ENCODE peak calls at places on chromosomes 1 and 21, in ten cellular contexts. O is HepG2; I is Caco-2; C is uterus; N is endothelial cell; H is vagina; Q is CD8-positive, alpha-beta T cell; W is NB4; U is fibroblast of lung; Y is omental fat pad. A is an unnamed sample.

GRCh38 chr1:212976586-212976985 is 26.2 kb downstream of the VASH2 start:
- DNase-seq in H (peak), Y (no peak), I (no peak), C (no peak), Q (peak), O (no peak), W (no peak), N (no peak), U (no peak), A (peak)

GRCh38 chr21:46621457-46622182 is 13.9 kb upstream of the PRMT2 start:
- DNase-seq in H (no peak), O (peak), W (no peak), U (no peak), Q (no peak), N (no peak), Y (no peak), C (no peak), I (no peak), A (peak)

GRCh38 chr1:178122283-178122682 is 28.4 kb downstream of the RASAL2 start:
- DNase-seq in H (no peak), O (no peak), Y (no peak), C (no peak), W (peak), U (peak), I (no peak), N (no peak), Q (no peak), A (no peak)

GRCh38 chr21:46028547-46029200 is 47.1 kb downstream of the COL6A1 start:
- DNase-seq in Q (no peak), U (peak), Y (no peak), H (peak), O (no peak), C (peak), W (no peak), N (no peak), I (no peak), A (no peak)

GRCh38 chr1:42736152-42736551 is 3.9 kb downstream of the CLDN19 start:
- DNase-seq in W (peak), N (peak), O (peak), U (no peak), Y (no peak), H (no peak), Q (no peak), C (no peak), I (peak), A (no peak)

GRCh38 chr1:32899586-32900296 is 1.4 kb downstream of the TMEM54 start:
- DNase-seq in C (no peak), H (no peak), Y (no peak), O (no peak), Q (no peak), U (no peak), N (no peak), I (no peak), W (no peak), A (no peak)

GRCh38 chr1:24386241-24386640 is 27.3 kb downstream of the STPG1 start:
- DNase-seq in I (no peak), Y (no peak), U (no peak), C (no peak), N (no peak), Q (no peak), H (peak), W (no peak), O (no peak), A (no peak)

GRCh38 chr1:914253-914890 is 9.4 kb upstream of the SAMD11 start:
- DNase-seq in O (no peak), I (peak), N (no peak), Y (no peak), Q (no peak), H (no peak), U (no peak), C (peak), W (no peak), A (no peak)

GRCh38 chr1:186239211-186239610 is 135.8 kb downstream of the TPR start:
- DNase-seq in I (no peak), O (no peak), C (no peak), N (no peak), Y (no peak), H (no peak), U (peak), W (no peak), Q (no peak), A (no peak)

GRCh38 chr1:32066489-32066873 is 6.3 kb upstream of the TMEM39B start:
- DNase-seq in N (no peak), C (no peak), U (peak), O (no peak), Y (no peak), W (peak), Q (no peak), H (no peak), I (no peak), A (no peak)

GRCh38 chr1:53468374-53468773 is 9.2 kb downstream of the DMRTB1 start:
- DNase-seq in U (no peak), W (no peak), C (no peak), Q (peak), Y (no peak), O (no peak), N (no peak), H (no peak), I (no peak), A (no peak)

GRCh38 chr21:22409571-22409970 is 1411.4 kb downstream of the NCAM2 start:
- DNase-seq in U (no peak), N (no peak), C (no peak), H (no peak), O (no peak), Q (no peak), Y (no peak), I (no peak), W (no peak), A (no peak)

GRCh38 chr1:97781762-97782337 is 139.0 kb downstream of the DPYD start:
- DNase-seq in H (no peak), Y (no peak), Q (no peak), O (no peak), U (no peak), W (no peak), I (no peak), N (no peak), C (no peak), A (no peak)

GRCh38 chr1:97783762-97784161 is 137.1 kb downstream of the DPYD start:
- DNase-seq in Y (no peak), I (no peak), O (no peak), C (no peak), N (no peak), Q (no peak), H (no peak), W (no peak), U (no peak), A (no peak)

GRCh38 chr1:97780884-97781283 is 139.9 kb downstream of the DPYD start:
- DNase-seq in H (no peak), I (no peak), W (no peak), N (no peak), Y (no peak), Q (no peak), C (no peak), O (no peak), U (no peak), A (no peak)

GRCh38 chr1:97778718-97779117 is 142.1 kb downstream of the DPYD start:
- DNase-seq in I (no peak), O (no peak), U (peak), Q (no peak), H (no peak), C (no peak), N (no peak), Y (no peak), W (no peak), A (no peak)
- TF ChIP-seq CTCF in I (no peak), O (no peak), U (no peak), Q (no peak), H (no peak), C (no peak), N (no peak), Y (no peak), W (no peak), A (no peak)

GRCh38 chr1:12314328-12314903 is 84.6 kb downstream of the VPS13D start:
- DNase-seq in I (no peak), H (no peak), Q (no peak), C (no peak), W (peak), N (no peak), O (peak), U (peak), Y (no peak), A (no peak)
- TF ChIP-seq CTCF in I (peak), H (no peak), Q (peak), C (peak), W (no peak), N (no peak), O (peak), U (no peak), Y (no peak), A (peak)

GRCh38 chr1:154741747-154742495 is 128.2 kb downstream of the KCNN3 start:
- DNase-seq in U (peak), O (peak), N (peak), Y (no peak), C (peak), H (peak), W (no peak), Q (no peak), I (peak), A (no peak)
- TF ChIP-seq CTCF in U (no peak), O (peak), N (peak), Y (no peak), C (no peak), H (no peak), W (no peak), Q (no peak), I (peak), A (no peak)

GRCh38 chr21:38805282-38806152 is at the start of gene ETS2:
- DNase-seq in I (peak), U (peak), H (peak), N (peak), C (peak), O (peak), Y (peak), Q (peak), W (peak), A (peak)

GRCh38 chr21:38807481-38807880 is 1.8 kb downstream of the ETS2 start:
- DNase-seq in U (no peak), Q (no peak), H (no peak), I (no peak), W (no peak), O (no peak), C (no peak), N (no peak), Y (no peak), A (no peak)

GRCh38 chr21:38804617-38805281 is 980 bp upstream of the ETS2 start:
- DNase-seq in O (no peak), Q (no peak), W (peak), I (peak), C (peak), H (no peak), Y (no peak), U (peak), N (peak), A (no peak)

GRCh38 chr21:38806942-38807284 is 1.2 kb downstream of the ETS2 start:
- DNase-seq in W (no peak), H (no peak), C (no peak), I (no peak), Q (no peak), U (peak), N (no peak), O (no peak), Y (no peak), A (no peak)

DNA sequence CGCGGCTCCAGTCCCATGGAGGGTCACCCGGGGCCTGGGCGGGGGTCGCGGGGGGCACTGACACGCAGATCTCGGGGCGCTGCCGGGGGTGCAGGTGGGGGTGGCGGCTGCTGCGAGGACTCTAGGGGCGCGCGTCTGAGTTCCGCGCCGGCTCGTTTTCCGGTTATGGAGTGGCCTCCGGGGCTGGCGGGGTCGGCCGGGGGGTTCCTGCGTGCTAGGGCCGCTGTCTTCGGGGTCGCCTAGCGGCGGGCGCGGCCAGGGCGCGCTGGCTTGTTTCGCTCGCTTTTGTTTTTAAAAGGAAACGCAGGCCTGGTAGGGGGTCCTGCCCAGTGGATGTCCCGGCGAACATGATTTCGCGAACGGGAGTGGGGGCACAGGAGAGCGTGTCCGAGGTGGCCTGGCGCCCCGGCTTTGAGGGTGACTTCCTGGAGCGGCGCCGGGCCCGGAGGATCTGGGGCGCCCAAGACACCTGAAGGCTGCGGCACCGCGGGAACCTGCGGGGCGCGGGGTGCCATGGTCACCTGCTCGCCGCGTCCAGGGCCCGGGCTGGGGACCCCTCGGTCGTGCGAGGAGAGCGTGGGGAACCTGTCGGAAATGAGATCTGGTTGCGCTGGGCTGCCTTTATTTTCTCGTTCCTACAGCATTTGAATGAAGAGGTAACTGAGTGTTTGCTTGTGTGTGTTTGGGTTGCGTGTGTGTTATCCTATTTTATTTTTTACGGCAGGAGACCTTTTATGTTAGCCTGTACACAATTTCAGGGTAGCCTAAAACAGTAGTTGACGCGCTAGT is 618 bp downstream of the ETS2 start:
- DNase-seq in O (no peak), I (no peak), Y (no peak), W (peak), N (peak), H (no peak), U (peak), C (no peak), Q (peak), A (no peak)
- TF ChIP-seq CTCF in O (no peak), I (no peak), Y (no peak), W (no peak), N (no peak), H (no peak), U (no peak), C (no peak), Q (no peak), A (no peak)

DNA sequence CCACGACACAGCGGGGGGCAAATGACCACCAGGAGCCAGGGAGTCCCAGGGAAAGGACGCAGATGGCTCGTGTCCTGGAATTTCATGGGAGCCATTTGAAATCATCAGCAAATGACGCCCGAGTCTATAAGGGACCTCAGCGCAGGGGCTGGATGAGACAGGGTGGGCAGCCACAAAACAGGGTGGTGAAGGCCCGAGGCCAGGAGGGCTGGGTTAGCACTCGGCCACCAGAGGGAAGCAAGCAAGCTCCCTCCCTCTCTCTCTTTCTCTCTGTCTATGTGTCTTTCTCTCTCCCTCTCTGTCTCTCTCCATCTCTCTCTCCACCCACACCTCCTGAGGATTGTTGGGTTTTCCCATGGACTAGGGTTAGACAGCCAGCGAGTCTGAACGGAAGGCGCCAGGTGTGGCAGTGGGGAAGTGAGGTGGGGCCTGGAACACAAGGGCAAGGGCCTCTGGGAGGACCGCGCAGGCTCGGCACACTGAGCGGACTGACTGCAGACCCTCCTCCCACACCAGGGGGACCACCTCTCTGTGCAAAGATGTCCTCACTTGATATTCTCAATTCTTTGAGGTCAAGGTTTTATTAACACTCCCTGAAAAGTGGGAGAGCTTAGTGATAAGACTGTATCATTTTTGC is 73.8 kb upstream of the TMPRSS2 start:
- DNase-seq in Y (no peak), W (no peak), H (no peak), O (no peak), I (no peak), C (no peak), N (no peak), Q (no peak), U (no peak), A (no peak)
- TF ChIP-seq CTCF in Y (no peak), W (no peak), H (no peak), O (no peak), I (no peak), C (no peak), N (no peak), Q (no peak), U (no peak), A (no peak)

A was measured in dorsolateral prefrontal cortex.